ENCODE peak calls at places on chromosomes 12 and 14, in four cellular contexts. M, F, V and W are unnamed samples.

GRCh38 chr12:8554451-8555195 is 13.9 kb upstream of the CLEC4E start:
- DNase-seq in M (no peak), F (no peak), V (peak), W (peak)

GRCh38 chr14:51173863-51174262 is 66.2 kb upstream of the TMX1 start:
- DNase-seq in M (no peak), F (no peak), V (no peak), W (no peak)

GRCh38 chr14:102901633-102902032 is 20.8 kb upstream of the AMN start:
- DNase-seq in M (no peak), F (no peak), V (no peak), W (no peak)

GRCh38 chr12:94872007-94872653 is 131.4 kb downstream of the NDUFA12 start:
- DNase-seq in M (no peak), F (no peak), V (no peak), W (no peak)

GRCh38 chr12:56164345-56164729 is 6.2 kb downstream of the MYL6 start:
- DNase-seq in M (no peak), F (no peak), V (no peak), W (no peak)

GRCh38 chr12:27711312-27711682 is 665 bp downstream of the MRPS35 start:
- DNase-seq in M (no peak), F (no peak), V (peak), W (peak)

GRCh38 chr14:51780006-51780692 is 80.3 kb upstream of the GNG2 start:
- DNase-seq in M (peak), F (peak), V (peak), W (peak)

GRCh38 chr14:22478670-22479069 is 110.4 kb downstream of the DAD1 start:
- DNase-seq in M (no peak), F (peak), V (no peak), W (no peak)

GRCh38 chr12:17215754-17216153 is 609.8 kb upstream of the LMO3 start:
- DNase-seq in M (no peak), F (no peak), V (peak), W (no peak)

GRCh38 chr14:93034671-93034994 is 81.1 kb downstream of the ITPK1 start:
- DNase-seq in M (no peak), F (no peak), V (no peak), W (no peak)
- H3K27ac ChIP-seq in M (no peak), F (peak), V (no peak), W (no peak)

DNA sequence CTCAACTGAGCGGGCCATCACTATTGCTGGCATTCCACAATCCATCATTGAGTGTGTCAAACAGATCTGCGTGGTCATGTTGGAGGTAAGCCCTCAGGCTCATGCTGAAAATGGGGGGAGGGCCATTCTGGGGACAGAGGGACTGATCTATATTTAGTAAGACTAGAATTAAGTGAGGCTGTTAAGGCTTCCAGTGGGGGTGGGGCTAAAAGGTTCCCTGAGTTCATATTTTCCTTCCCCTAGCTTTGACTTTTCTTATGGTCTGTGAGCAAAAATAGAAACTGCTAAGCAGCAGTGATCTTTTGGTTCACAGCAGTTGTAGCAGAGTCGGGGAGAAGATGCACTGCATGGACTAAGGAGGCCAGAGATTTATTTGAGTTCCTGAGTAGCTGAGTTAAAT is 9.2 kb downstream of the PCBP2 start:
- DNase-seq in M (no peak), F (peak), V (no peak), W (no peak)
- H3K27ac ChIP-seq in M (no peak), F (peak), V (no peak), W (no peak)

DNA sequence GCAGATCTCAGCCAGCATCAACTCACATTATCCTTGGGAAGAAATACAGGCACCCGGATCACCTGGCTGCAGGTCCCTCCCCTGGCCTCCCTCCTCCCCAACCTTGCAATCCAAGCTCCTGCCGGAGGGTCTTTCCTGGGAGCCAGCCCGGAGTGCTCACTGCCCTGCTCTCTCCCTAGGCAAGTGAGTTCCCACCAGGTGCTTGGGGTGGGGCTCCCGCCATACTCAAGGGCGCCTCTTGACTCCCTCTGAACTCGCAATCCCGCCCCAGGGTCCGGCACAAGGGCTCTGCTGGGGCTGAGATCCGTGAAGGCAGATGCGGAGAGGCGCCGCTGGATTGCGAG is 1.2 kb upstream of the CEP170B start:
- DNase-seq in M (no peak), F (no peak), V (peak), W (no peak)
- H3K27ac ChIP-seq in M (no peak), F (no peak), V (no peak), W (no peak)

DNA sequence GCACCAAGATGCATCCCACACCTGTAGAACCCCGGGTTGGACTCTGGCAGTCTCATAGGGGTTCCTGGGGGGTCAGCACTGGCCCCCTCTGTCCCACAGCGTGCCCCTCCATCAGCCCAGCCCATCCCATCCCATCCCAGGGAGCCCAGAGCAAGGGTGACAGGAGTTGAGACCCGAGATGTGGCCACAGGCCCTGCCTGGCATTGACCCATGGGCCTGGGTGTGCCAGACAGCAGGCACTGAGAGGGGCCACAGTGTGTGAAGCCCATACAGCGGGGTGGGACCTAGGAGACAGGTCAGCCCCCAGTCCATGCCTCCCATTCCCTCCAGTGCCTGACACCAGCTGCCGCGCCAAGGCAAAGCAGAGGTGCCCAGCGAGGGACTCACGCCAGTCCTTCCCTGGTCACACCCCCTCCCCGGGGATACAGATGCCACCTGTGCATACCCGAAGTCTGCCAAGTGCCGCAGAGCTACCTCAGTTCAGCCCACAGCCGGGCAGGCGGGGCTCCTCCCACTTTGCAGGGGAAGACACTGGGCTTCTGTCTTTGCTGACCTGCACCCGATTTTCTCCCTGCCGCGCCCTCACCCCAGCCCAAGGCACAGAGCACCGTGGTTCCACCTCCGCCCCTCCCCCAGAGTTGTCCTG is 50.4 kb downstream of the CYP46A1 start:
- DNase-seq in M (no peak), F (peak), V (no peak), W (no peak)
- H3K27ac ChIP-seq in M (no peak), F (peak), V (no peak), W (no peak)

GRCh38 chr14:32329690-32330290 is 692 bp downstream of the AKAP6 start:
- DNase-seq in M (no peak), F (no peak), V (no peak), W (no peak)

GRCh38 chr14:32329146-32329545 is at the start of gene AKAP6:
- DNase-seq in M (no peak), F (no peak), V (peak), W (no peak)

GRCh38 chr14:32330356-32331226 is 1.5 kb downstream of the AKAP6 start:
- DNase-seq in M (no peak), F (no peak), V (no peak), W (no peak)

GRCh38 chr14:32331227-32331597 is 2.1 kb downstream of the AKAP6 start:
- DNase-seq in M (no peak), F (no peak), V (no peak), W (no peak)

GRCh38 chr14:32332415-32333116 is 3.5 kb downstream of the AKAP6 start:
- DNase-seq in M (no peak), F (no peak), V (no peak), W (no peak)
- H3K27ac ChIP-seq in M (no peak), F (no peak), V (no peak), W (no peak)

GRCh38 chr12:115752913-115753726 is 524.4 kb downstream of the MED13L start:
- DNase-seq in M (no peak), F (no peak), V (peak), W (peak)

GRCh38 chr12:115750340-115750739 is 527.2 kb downstream of the MED13L start:
- DNase-seq in M (no peak), F (no peak), V (no peak), W (no peak)

GRCh38 chr12:115749071-115749470 is 528.4 kb downstream of the MED13L start:
- DNase-seq in M (no peak), F (no peak), V (no peak), W (no peak)

GRCh38 chr12:115752151-115752550 is 525.3 kb downstream of the MED13L start:
- DNase-seq in M (no peak), F (no peak), V (no peak), W (peak)

GRCh38 chr12:115749485-115749884 is 528.0 kb downstream of the MED13L start:
- DNase-seq in M (no peak), F (no peak), V (no peak), W (no peak)
- H3K27ac ChIP-seq in M (no peak), F (no peak), V (no peak), W (no peak)

DNA sequence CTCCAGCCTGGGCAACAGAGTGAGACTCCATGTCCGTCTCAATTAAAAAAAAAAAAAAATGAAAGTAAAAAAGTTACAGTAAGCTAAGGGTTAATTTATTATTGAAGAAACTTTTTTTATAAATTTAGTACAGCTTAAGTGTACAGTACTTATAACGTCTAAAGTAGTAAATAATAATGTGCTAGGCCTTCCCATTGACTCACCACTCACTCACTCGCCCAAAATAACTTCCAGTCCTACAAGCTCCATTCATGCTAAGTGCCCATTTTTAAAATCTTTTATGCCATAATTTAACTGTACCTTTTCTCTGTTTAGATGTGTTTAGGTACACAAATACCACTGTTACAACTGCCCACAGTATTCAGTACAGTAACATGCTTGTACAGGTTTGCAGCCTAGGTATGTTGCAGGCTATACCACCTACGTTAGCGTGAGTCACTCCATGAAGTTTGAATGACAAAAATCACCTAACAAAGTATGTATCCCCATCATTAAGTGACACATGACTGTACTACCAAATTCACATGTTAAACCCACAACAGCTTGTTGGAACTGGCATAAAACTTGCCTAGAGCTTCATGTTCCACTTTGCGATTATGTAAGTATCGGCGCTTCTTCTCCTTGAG is 10.7 kb downstream of the KANSL2 start:
- DNase-seq in M (no peak), F (no peak), V (no peak), W (no peak)
- H3K27ac ChIP-seq in M (no peak), F (no peak), V (no peak), W (no peak)